ENCODE peak calls at places on chromosome 13, in five cellular contexts. J is endodermal cell; M is esophagus squamous epithelium; V is CD4-positive, alpha-beta memory T cell; W is adrenal gland. F is an unnamed sample. For H3K27me3, the result is how much of the 10 kb centered on the place peaks cover.

GRCh38 chr13:44306401-44307192 is 67.0 kb upstream of the SERP2 start:
- DNase-seq in J (peak), V (peak), M (no peak), W (peak), F (no peak)

GRCh38 chr13:72820156-72820897 is 38.4 kb downstream of the PIBF1 start:
- DNase-seq in J (no peak), W (no peak), M (no peak), V (no peak), F (no peak)

GRCh38 chr13:33872005-33872351 is 54.0 kb downstream of the RFC3 start:
- DNase-seq in M (no peak), W (peak), J (no peak), V (no peak), F (no peak)

GRCh38 chr13:93260591-93260990 is 34.0 kb downstream of the GPC6 start:
- DNase-seq in J (no peak), W (no peak), M (no peak), V (no peak), F (no peak)

GRCh38 chr13:60787083-60787482 is 390.1 kb downstream of the TDRD3 start:
- DNase-seq in W (no peak), J (no peak), V (no peak), M (no peak), F (no peak)

GRCh38 chr13:43698743-43699142 is 88.0 kb downstream of the ENOX1 start:
- DNase-seq in V (no peak), M (no peak), W (no peak), J (no peak), F (no peak)

GRCh38 chr13:24301911-24302310 is 7.5 kb upstream of the C1QTNF9 start:
- DNase-seq in V (no peak), W (no peak), M (no peak), J (no peak), F (no peak)

GRCh38 chr13:32659736-32660135 is 73.5 kb downstream of the PDS5B start:
- DNase-seq in V (no peak), M (no peak), W (no peak), J (no peak), F (no peak)

GRCh38 chr13:112062047-112062618 is 4.8 kb upstream of the SOX1 start:
- DNase-seq in V (no peak), J (peak), M (no peak), W (no peak), F (no peak)

GRCh38 chr13:49220856-49221614 is 897 bp downstream of the MLNR start:
- DNase-seq in J (peak), W (peak), V (no peak), M (no peak), F (no peak)

GRCh38 chr13:61142506-61142905 is 273.1 kb downstream of the PCDH20 start:
- DNase-seq in J (no peak), W (no peak), M (no peak), V (no peak), F (no peak)

GRCh38 chr13:113106666-113107065 is 1.1 kb downstream of the F7 start:
- DNase-seq in V (no peak), J (no peak), M (no peak), W (no peak), F (no peak)

GRCh38 chr13:107250626-107251025 is 682.7 kb upstream of the ARGLU1 start:
- DNase-seq in W (no peak), J (no peak), V (no peak), M (no peak), F (no peak)

GRCh38 chr13:73781384-73781783 is 352.8 kb downstream of the KLF12 start:
- DNase-seq in W (no peak), J (no peak), M (no peak), V (no peak), F (no peak)

GRCh38 chr13:75771818-75772217 is 135.7 kb downstream of the LMO7 start:
- DNase-seq in J (no peak), W (no peak), V (no peak), M (no peak), F (no peak)

DNA sequence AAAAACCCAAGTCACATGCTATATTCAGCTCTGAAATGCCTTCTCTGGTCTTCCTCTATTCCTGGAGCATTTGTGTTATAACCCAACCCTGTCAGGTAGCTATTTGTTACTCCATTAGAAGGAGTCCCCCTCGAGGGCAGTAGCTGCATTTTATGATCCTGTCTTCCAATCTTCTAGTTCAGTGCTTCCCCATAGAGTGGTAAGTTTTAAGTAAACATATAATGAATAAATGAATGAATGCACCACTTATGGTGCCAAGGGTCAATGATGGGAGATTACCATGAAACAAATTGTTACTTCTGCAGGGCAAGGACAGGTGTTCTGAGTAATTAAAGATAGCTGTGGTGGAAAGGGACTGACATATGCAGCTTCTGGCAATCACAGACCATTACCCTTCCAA is 4.0 kb downstream of the RASL11A start:
- DNase-seq in J (no peak), M (no peak), W (no peak), V (no peak), F (no peak)
- H3K27ac ChIP-seq in J (no peak), M (peak), W (no peak), V (no peak), F (no peak)

GRCh38 chr13:101624210-101624922 is 171.9 kb downstream of the ITGBL1 start:
- DNase-seq in M (no peak), V (no peak), J (peak), W (no peak), F (no peak)
- H3K4me3 ChIP-seq in M (no peak), V (no peak), J (no peak), W (no peak), F (no peak)

DNA sequence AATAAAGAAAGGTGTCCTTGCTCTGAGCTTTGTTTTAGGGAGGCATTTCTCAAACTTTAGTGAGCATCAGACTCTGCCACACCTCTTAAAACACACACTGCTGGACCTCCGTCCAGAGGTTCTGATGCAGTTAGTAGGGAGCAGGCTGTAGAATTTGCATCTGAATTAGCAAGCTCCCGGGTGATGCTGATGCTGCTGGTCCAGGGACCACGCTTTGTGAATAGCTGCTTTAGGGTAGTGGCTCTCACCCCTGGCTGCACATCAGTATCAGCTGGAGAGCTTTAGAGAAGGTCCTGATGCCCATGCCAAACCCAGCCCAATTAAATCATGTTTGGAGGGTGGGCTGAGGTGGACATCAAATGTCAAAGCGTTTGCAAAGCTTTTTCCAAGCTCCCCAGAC is 3.6 kb downstream of the HTR2A start:
- DNase-seq in V (no peak), J (no peak), W (no peak), M (no peak), F (no peak)
- H3K27me3 ChIP-seq in V (under half), J (under half), W (under half), M (under half), F (under half)

GRCh38 chr13:101488734-101489133 is 36.3 kb downstream of the ITGBL1 start:
- DNase-seq in J (no peak), V (no peak), W (no peak), M (no peak), F (no peak)

GRCh38 chr13:101492251-101492910 is 39.9 kb downstream of the ITGBL1 start:
- DNase-seq in J (no peak), W (no peak), V (no peak), M (no peak), F (no peak)

GRCh38 chr13:101487046-101487830 is 34.8 kb downstream of the ITGBL1 start:
- DNase-seq in M (no peak), V (no peak), J (no peak), W (no peak), F (no peak)

GRCh38 chr13:101490400-101491015 is 38.0 kb downstream of the ITGBL1 start:
- DNase-seq in J (no peak), M (no peak), W (no peak), V (no peak), F (no peak)

DNA sequence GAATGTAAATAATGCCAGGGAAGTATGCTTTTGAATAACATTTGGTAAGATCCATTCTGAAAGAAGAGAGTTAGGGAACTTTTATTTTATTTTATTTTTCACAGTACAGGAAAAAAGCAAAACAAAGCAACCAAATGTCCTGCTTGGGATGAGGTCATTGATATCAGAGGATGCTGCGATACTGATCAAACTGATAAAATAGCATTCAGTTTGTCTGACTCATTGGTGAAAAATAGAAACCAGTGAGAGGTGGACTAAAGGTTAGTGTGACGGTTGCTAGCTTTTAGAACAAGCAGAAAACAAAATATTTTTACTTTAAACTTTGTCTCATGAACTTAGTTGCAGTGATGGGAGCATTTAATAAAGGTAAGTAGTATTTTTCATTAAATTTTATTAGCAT is 37.2 kb downstream of the ITGBL1 start:
- DNase-seq in W (no peak), M (no peak), J (no peak), V (no peak), F (no peak)
- H3K27ac ChIP-seq in W (no peak), M (no peak), J (no peak), V (no peak), F (no peak)

GRCh38 chr13:51729853-51730553 is 74.0 kb downstream of the DHRS12 start:
- DNase-seq in V (no peak), M (no peak), W (peak), J (no peak), F (peak)
- H3K4me3 ChIP-seq in V (no peak), M (no peak), W (no peak), J (no peak), F (no peak)

GRCh38 chr13:29479716-29480492 is 115.6 kb downstream of the SLC7A1 start:
- DNase-seq in V (no peak), M (no peak), W (no peak), J (peak), F (no peak)
- H3K27me3 ChIP-seq in V (under half), M (under half), W (under half), J (under half), F (under half)